ENCODE peak calls at places on chromosomes 16 and 17, in nine cellular contexts. One of them, this sample, is unnamed.

GRCh38 chr16:2489581-2489980 is 14.7 kb downstream of the TBC1D24 start:
- DNase-seq in endothelial cell of umbilical vein: no peak
- DNase-seq in testis: no peak
- DNase-seq in K562: no peak
- DNase-seq in ovary: no peak
- DNase-seq in uterus: no peak
- DNase-seq in adrenal gland: no peak
- DNase-seq in A549: no peak
- DNase-seq in heart left ventricle: no peak
- DNase-seq in this sample: peak

GRCh38 chr16:66036162-66036561 is 330.3 kb upstream of the CDH5 start:
- DNase-seq in endothelial cell of umbilical vein: no peak
- DNase-seq in ovary: no peak
- DNase-seq in uterus: no peak
- DNase-seq in testis: no peak
- DNase-seq in A549: no peak
- DNase-seq in heart left ventricle: peak
- DNase-seq in K562: no peak
- DNase-seq in adrenal gland: peak
- DNase-seq in this sample: no peak

GRCh38 chr16:57994778-57995177 is 5.7 kb downstream of the ZNF319 start:
- DNase-seq in adrenal gland: peak
- DNase-seq in uterus: no peak
- DNase-seq in heart left ventricle: peak
- DNase-seq in testis: peak
- DNase-seq in endothelial cell of umbilical vein: no peak
- DNase-seq in A549: peak
- DNase-seq in K562: peak
- DNase-seq in ovary: no peak
- DNase-seq in this sample: no peak

GRCh38 chr17:57993471-57994365 is 5.7 kb upstream of the VEZF1 start:
- DNase-seq in ovary: no peak
- DNase-seq in endothelial cell of umbilical vein: peak
- DNase-seq in K562: no peak
- DNase-seq in heart left ventricle: no peak
- DNase-seq in A549: no peak
- DNase-seq in adrenal gland: no peak
- DNase-seq in testis: no peak
- DNase-seq in uterus: no peak
- DNase-seq in this sample: no peak

GRCh38 chr17:38881600-38882191 is 11.8 kb downstream of the LASP1 start:
- DNase-seq in A549: peak
- DNase-seq in heart left ventricle: peak
- DNase-seq in testis: peak
- DNase-seq in endothelial cell of umbilical vein: peak
- DNase-seq in ovary: peak
- DNase-seq in K562: peak
- DNase-seq in adrenal gland: peak
- DNase-seq in uterus: peak
- DNase-seq in this sample: no peak

GRCh38 chr16:85169333-85170065 is 57.2 kb upstream of the CIBAR2 start:
- DNase-seq in heart left ventricle: no peak
- DNase-seq in adrenal gland: peak
- DNase-seq in uterus: no peak
- DNase-seq in A549: no peak
- DNase-seq in endothelial cell of umbilical vein: no peak
- DNase-seq in ovary: no peak
- DNase-seq in K562: peak
- DNase-seq in testis: no peak
- DNase-seq in this sample: no peak

GRCh38 chr16:89343501-89344291 is 126.2 kb downstream of the ZNF778 start:
- DNase-seq in endothelial cell of umbilical vein: no peak
- DNase-seq in uterus: no peak
- DNase-seq in testis: no peak
- DNase-seq in adrenal gland: no peak
- DNase-seq in A549: no peak
- DNase-seq in heart left ventricle: no peak
- DNase-seq in K562: no peak
- DNase-seq in ovary: no peak
- DNase-seq in this sample: no peak

GRCh38 chr17:77825621-77826020 is 132.9 kb upstream of the TNRC6C start:
- DNase-seq in endothelial cell of umbilical vein: no peak
- DNase-seq in uterus: no peak
- DNase-seq in testis: no peak
- DNase-seq in ovary: no peak
- DNase-seq in K562: no peak
- DNase-seq in A549: no peak
- DNase-seq in heart left ventricle: no peak
- DNase-seq in adrenal gland: no peak
- DNase-seq in this sample: no peak

GRCh38 chr17:5780476-5780875 is 196.2 kb upstream of the NLRP1 start:
- DNase-seq in adrenal gland: no peak
- DNase-seq in heart left ventricle: no peak
- DNase-seq in endothelial cell of umbilical vein: peak
- DNase-seq in A549: no peak
- DNase-seq in K562: peak
- DNase-seq in ovary: no peak
- DNase-seq in uterus: no peak
- DNase-seq in testis: no peak
- DNase-seq in this sample: no peak

GRCh38 chr17:17051380-17051779 is 9.1 kb downstream of the MPRIP start:
- DNase-seq in K562: no peak
- DNase-seq in endothelial cell of umbilical vein: no peak
- DNase-seq in adrenal gland: no peak
- DNase-seq in testis: no peak
- DNase-seq in A549: no peak
- DNase-seq in ovary: no peak
- DNase-seq in heart left ventricle: no peak
- DNase-seq in uterus: peak
- DNase-seq in this sample: no peak

GRCh38 chr16:10770907-10771306 is 27.3 kb downstream of the NUBP1 start:
- DNase-seq in ovary: no peak
- DNase-seq in adrenal gland: no peak
- DNase-seq in K562: no peak
- DNase-seq in uterus: no peak
- DNase-seq in endothelial cell of umbilical vein: no peak
- DNase-seq in A549: no peak
- DNase-seq in heart left ventricle: no peak
- DNase-seq in testis: no peak
- DNase-seq in this sample: peak

GRCh38 chr17:65699459-65699858 is 138.0 kb upstream of the AXIN2 start:
- DNase-seq in A549: no peak
- DNase-seq in adrenal gland: no peak
- DNase-seq in K562: no peak
- DNase-seq in heart left ventricle: no peak
- DNase-seq in uterus: no peak
- DNase-seq in endothelial cell of umbilical vein: no peak
- DNase-seq in testis: no peak
- DNase-seq in ovary: no peak
- DNase-seq in this sample: no peak

GRCh38 chr17:34269969-34270368 is at the start of gene CCL7:
- DNase-seq in K562: no peak
- DNase-seq in A549: no peak
- DNase-seq in heart left ventricle: no peak
- DNase-seq in endothelial cell of umbilical vein: peak
- DNase-seq in ovary: no peak
- DNase-seq in testis: no peak
- DNase-seq in uterus: no peak
- DNase-seq in adrenal gland: no peak
- DNase-seq in this sample: no peak

GRCh38 chr17:4631431-4631830 is 10.0 kb downstream of the ALOX15 start:
- DNase-seq in adrenal gland: no peak
- DNase-seq in K562: no peak
- DNase-seq in testis: no peak
- DNase-seq in endothelial cell of umbilical vein: no peak
- DNase-seq in A549: no peak
- DNase-seq in heart left ventricle: no peak
- DNase-seq in ovary: no peak
- DNase-seq in uterus: no peak
- DNase-seq in this sample: no peak

GRCh38 chr17:63932008-63932561 is at the start of gene CD79B:
- DNase-seq in K562: no peak
- DNase-seq in A549: no peak
- DNase-seq in uterus: no peak
- DNase-seq in heart left ventricle: no peak
- DNase-seq in endothelial cell of umbilical vein: no peak
- DNase-seq in adrenal gland: no peak
- DNase-seq in testis: no peak
- DNase-seq in ovary: no peak
- DNase-seq in this sample: no peak

GRCh38 chr16:2776500-2777139 is 460 bp downstream of the ELOB start:
- DNase-seq in heart left ventricle: no peak
- DNase-seq in uterus: no peak
- DNase-seq in ovary: no peak
- DNase-seq in K562: peak
- DNase-seq in endothelial cell of umbilical vein: peak
- DNase-seq in testis: no peak
- DNase-seq in adrenal gland: peak
- DNase-seq in A549: no peak
- DNase-seq in this sample: no peak

GRCh38 chr17:2612630-2613029 is 19.2 kb downstream of the PAFAH1B1 start:
- DNase-seq in K562: no peak
- DNase-seq in adrenal gland: no peak
- DNase-seq in heart left ventricle: no peak
- DNase-seq in uterus: no peak
- DNase-seq in endothelial cell of umbilical vein: no peak
- DNase-seq in A549: no peak
- DNase-seq in testis: no peak
- DNase-seq in ovary: no peak
- DNase-seq in this sample: no peak

GRCh38 chr17:72267601-72268000 is 146.8 kb downstream of the SOX9 start:
- DNase-seq in K562: no peak
- DNase-seq in adrenal gland: no peak
- DNase-seq in heart left ventricle: no peak
- DNase-seq in testis: no peak
- DNase-seq in A549: no peak
- DNase-seq in uterus: no peak
- DNase-seq in ovary: no peak
- DNase-seq in endothelial cell of umbilical vein: no peak
- DNase-seq in this sample: no peak

GRCh38 chr16:70455910-70456309 is 1.5 kb downstream of the FCSK start:
- DNase-seq in endothelial cell of umbilical vein: no peak
- DNase-seq in heart left ventricle: no peak
- DNase-seq in K562: no peak
- DNase-seq in uterus: no peak
- DNase-seq in ovary: no peak
- DNase-seq in adrenal gland: no peak
- DNase-seq in testis: no peak
- DNase-seq in A549: peak
- DNase-seq in this sample: no peak

GRCh38 chr16:50273888-50274770 is 7.8 kb downstream of the ADCY7 start:
- DNase-seq in heart left ventricle: no peak
- DNase-seq in endothelial cell of umbilical vein: no peak
- DNase-seq in testis: no peak
- DNase-seq in K562: peak
- DNase-seq in uterus: no peak
- DNase-seq in ovary: no peak
- DNase-seq in adrenal gland: peak
- DNase-seq in A549: no peak
- DNase-seq in this sample: no peak
- TF ChIP-seq POLR2A in heart left ventricle: no peak
- TF ChIP-seq POLR2A in endothelial cell of umbilical vein: no peak
- TF ChIP-seq POLR2A in testis: no peak
- TF ChIP-seq POLR2A in K562: no peak
- TF ChIP-seq POLR2A in uterus: no peak
- TF ChIP-seq POLR2A in ovary: no peak
- TF ChIP-seq POLR2A in adrenal gland: no peak
- TF ChIP-seq POLR2A in A549: no peak
- TF ChIP-seq POLR2A in this sample: no peak

GRCh38 chr17:51050291-51051033 is 70.2 kb downstream of the SPAG9 start:
- DNase-seq in heart left ventricle: no peak
- DNase-seq in adrenal gland: no peak
- DNase-seq in K562: no peak
- DNase-seq in testis: no peak
- DNase-seq in uterus: no peak
- DNase-seq in endothelial cell of umbilical vein: no peak
- DNase-seq in ovary: no peak
- DNase-seq in A549: no peak
- DNase-seq in this sample: no peak

GRCh38 chr17:51044964-51045363 is 75.7 kb downstream of the SPAG9 start:
- DNase-seq in endothelial cell of umbilical vein: no peak
- DNase-seq in A549: no peak
- DNase-seq in adrenal gland: no peak
- DNase-seq in K562: no peak
- DNase-seq in uterus: no peak
- DNase-seq in ovary: no peak
- DNase-seq in heart left ventricle: no peak
- DNase-seq in testis: no peak
- DNase-seq in this sample: no peak

GRCh38 chr17:51046527-51047384 is 73.9 kb downstream of the SPAG9 start:
- DNase-seq in ovary: peak
- DNase-seq in endothelial cell of umbilical vein: peak
- DNase-seq in heart left ventricle: peak
- DNase-seq in K562: peak
- DNase-seq in adrenal gland: peak
- DNase-seq in testis: peak
- DNase-seq in uterus: peak
- DNase-seq in A549: peak
- DNase-seq in this sample: peak

GRCh38 chr17:51045616-51046526 is 74.8 kb downstream of the SPAG9 start:
- DNase-seq in heart left ventricle: no peak
- DNase-seq in A549: no peak
- DNase-seq in uterus: no peak
- DNase-seq in K562: no peak
- DNase-seq in testis: no peak
- DNase-seq in endothelial cell of umbilical vein: no peak
- DNase-seq in ovary: no peak
- DNase-seq in adrenal gland: no peak
- DNase-seq in this sample: no peak
- H3K27ac ChIP-seq in heart left ventricle: peak
- H3K27ac ChIP-seq in A549: no peak
- H3K27ac ChIP-seq in uterus: peak
- H3K27ac ChIP-seq in K562: no peak
- H3K27ac ChIP-seq in testis: peak
- H3K27ac ChIP-seq in endothelial cell of umbilical vein: no peak
- H3K27ac ChIP-seq in ovary: no peak
- H3K27ac ChIP-seq in adrenal gland: no peak
- H3K27ac ChIP-seq in this sample: no peak

DNA sequence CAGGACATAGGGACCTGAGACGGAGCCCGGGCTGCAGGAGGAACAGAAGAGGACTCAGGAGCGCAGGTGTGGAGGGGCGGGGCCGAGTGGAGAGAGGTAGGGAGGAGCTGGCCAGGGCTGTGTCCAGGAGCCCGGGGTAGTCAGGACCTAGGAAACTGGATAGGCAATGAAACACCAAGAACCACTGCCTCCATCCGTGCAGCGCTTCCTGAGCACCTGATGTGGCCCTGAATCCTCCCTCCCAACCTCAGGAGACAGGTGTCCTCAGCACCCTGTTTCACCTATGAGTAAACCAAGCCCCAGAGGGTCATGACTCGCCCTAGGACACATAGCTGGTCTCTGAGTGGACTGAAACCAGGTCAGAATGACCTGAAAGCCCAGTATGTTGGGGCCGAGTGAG is 72.6 kb downstream of the SCNN1B start:
- DNase-seq in testis: no peak
- DNase-seq in A549: no peak
- DNase-seq in uterus: no peak
- DNase-seq in ovary: no peak
- DNase-seq in endothelial cell of umbilical vein: no peak
- DNase-seq in adrenal gland: no peak
- DNase-seq in heart left ventricle: no peak
- DNase-seq in K562: no peak
- DNase-seq in this sample: peak
- TF ChIP-seq POLR2A in testis: no peak
- TF ChIP-seq POLR2A in A549: no peak
- TF ChIP-seq POLR2A in uterus: no peak
- TF ChIP-seq POLR2A in ovary: no peak
- TF ChIP-seq POLR2A in endothelial cell of umbilical vein: no peak
- TF ChIP-seq POLR2A in adrenal gland: no peak
- TF ChIP-seq POLR2A in heart left ventricle: no peak
- TF ChIP-seq POLR2A in K562: no peak
- TF ChIP-seq POLR2A in this sample: no peak

GRCh38 chr17:48510761-48511604 is 19.8 kb downstream of the HOXB1 start:
- DNase-seq in adrenal gland: no peak
- DNase-seq in ovary: no peak
- DNase-seq in K562: no peak
- DNase-seq in A549: no peak
- DNase-seq in uterus: no peak
- DNase-seq in endothelial cell of umbilical vein: no peak
- DNase-seq in testis: no peak
- DNase-seq in heart left ventricle: no peak
- DNase-seq in this sample: no peak
- H3K27ac ChIP-seq in adrenal gland: no peak
- H3K27ac ChIP-seq in ovary: no peak
- H3K27ac ChIP-seq in K562: no peak
- H3K27ac ChIP-seq in A549: no peak
- H3K27ac ChIP-seq in uterus: no peak
- H3K27ac ChIP-seq in endothelial cell of umbilical vein: no peak
- H3K27ac ChIP-seq in testis: no peak
- H3K27ac ChIP-seq in heart left ventricle: no peak
- H3K27ac ChIP-seq in this sample: no peak

This sample was measured in body of pancreas.